ENCODE peak calls at places on chromosomes 11 and 22, in nine cellular contexts. Q is AG04450, G is RWPE2, N is BJ, I is bronchial epithelial cell, S is Panc1, K is ovary, T is SK-N-SH, L is cardiac muscle cell. U is an unnamed sample.

GRCh38 chr11:45894555-45895247 is 9.2 kb downstream of the MAPK8IP1 start:
- DNase-seq in Q (no peak), G (no peak), N (no peak), I (no peak), S (no peak), K (no peak), T (peak; percentile 14), L (no peak), U (no peak)

GRCh38 chr11:33945481-33946268 is 53.8 kb upstream of the LMO2 start:
- DNase-seq in Q (no peak), G (no peak), N (no peak), I (no peak), S (no peak), K (no peak), T (no peak), L (peak; percentile 46), U (no peak)

GRCh38 chr22:28043269-28043668 is 124.2 kb upstream of the PITPNB start:
- DNase-seq in Q (no peak), G (no peak), N (no peak), I (no peak), S (no peak), K (no peak), T (peak; percentile 52), L (peak; percentile 69), U (no peak)

GRCh38 chr11:88552377-88553029 is 215.0 kb upstream of the CTSC start:
- DNase-seq in Q (no peak), G (no peak), N (no peak), I (peak; percentile 44), S (no peak), K (no peak), T (peak; percentile 23), L (peak; percentile 72), U (no peak)

GRCh38 chr11:66126808-66127555 is 56.9 kb downstream of the PACS1 start:
- DNase-seq in Q (no peak), G (no peak), N (peak; percentile 20), I (peak; percentile 96), S (no peak), K (peak; percentile 39), T (no peak), L (peak; percentile 54), U (peak; percentile 50)

GRCh38 chr11:128244896-128245295 is 342.5 kb downstream of the ETS1 start:
- DNase-seq in Q (no peak), G (no peak), N (no peak), I (peak; percentile 71), S (no peak), K (no peak), T (no peak), L (no peak), U (no peak)

GRCh38 chr22:48268771-48269552 is 1506.5 kb downstream of the TBC1D22A start:
- DNase-seq in Q (no peak), G (no peak), N (no peak), I (no peak), S (no peak), K (no peak), T (no peak), L (no peak), U (no peak)

GRCh38 chr11:27507561-27508322 is 1.2 kb upstream of the LIN7C start:
- DNase-seq in Q (no peak), G (no peak), N (no peak), I (no peak), S (no peak), K (no peak), T (no peak), L (no peak), U (no peak)

GRCh38 chr22:45628508-45628907 is 43.1 kb upstream of the ATXN10 start:
- DNase-seq in Q (no peak), G (no peak), N (no peak), I (no peak), S (no peak), K (no peak), T (no peak), L (peak; percentile 32), U (no peak)
- H3K27me3 ChIP-seq in Q (peaks cover 33% of the 10 kb centered on the region), G (no peaks in the 10 kb centered on the region), N (peaks cover 5% of the 10 kb centered on the region), I (peaks cover 3% of the 10 kb centered on the region), S (no peaks in the 10 kb centered on the region), K (no peaks in the 10 kb centered on the region), T (no peaks in the 10 kb centered on the region), L (peaks cover 69% of the 10 kb centered on the region), U (no peaks in the 10 kb centered on the region)

GRCh38 chr11:61580292-61580888 is 486 bp downstream of the SYT7 start:
- DNase-seq in Q (no peak), G (no peak), N (no peak), I (no peak), S (no peak), K (peak; percentile 42), T (no peak), L (no peak), U (no peak)

GRCh38 chr11:61575886-61576516 is 4.9 kb downstream of the SYT7 start:
- DNase-seq in Q (no peak), G (no peak), N (no peak), I (no peak), S (no peak), K (no peak), T (no peak), L (no peak), U (no peak)

GRCh38 chr11:61578819-61579218 is 2.1 kb downstream of the SYT7 start:
- DNase-seq in Q (no peak), G (no peak), N (no peak), I (no peak), S (no peak), K (no peak), T (no peak), L (no peak), U (no peak)

GRCh38 chr11:61579398-61580291 is 1.2 kb downstream of the SYT7 start:
- DNase-seq in Q (no peak), G (no peak), N (no peak), I (no peak), S (no peak), K (no peak), T (no peak), L (no peak), U (no peak)

DNA sequence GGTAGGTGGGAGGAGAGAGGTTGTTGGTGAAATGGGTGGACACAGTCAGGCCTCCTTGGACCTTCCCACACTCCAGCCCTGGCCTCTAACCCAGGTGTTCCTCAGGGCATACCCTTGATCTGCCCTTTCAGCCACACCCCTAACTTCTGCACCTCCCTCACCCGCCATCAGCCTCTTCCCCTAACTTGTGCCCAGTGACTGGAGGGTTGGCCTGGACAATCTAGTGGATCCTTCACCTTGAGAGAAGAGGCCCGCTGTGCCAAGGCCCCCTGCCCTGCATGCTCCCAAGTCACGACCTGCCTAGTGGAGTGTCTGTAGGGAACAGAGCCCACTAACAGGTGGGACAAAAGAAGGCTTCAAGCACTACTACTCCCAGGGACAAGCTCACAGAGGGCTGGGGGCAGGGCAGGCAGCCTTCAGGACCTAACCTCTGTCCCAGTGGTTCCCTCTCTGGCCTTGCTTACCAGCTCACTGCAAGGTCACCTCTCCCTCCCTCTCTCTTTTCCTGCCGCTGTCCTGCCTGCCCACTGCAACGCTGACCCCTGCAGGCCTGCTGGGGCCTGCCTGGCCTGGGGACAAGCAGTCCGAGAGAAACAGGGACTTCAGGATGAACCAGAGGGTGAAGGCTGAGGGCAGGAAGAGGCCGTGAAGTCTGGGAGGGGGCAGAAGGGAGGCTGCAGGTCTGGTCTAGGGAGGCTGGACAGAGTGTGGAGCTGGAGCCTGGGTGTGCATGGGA is 3.3 kb downstream of the SYT7 start:
- DNase-seq in Q (no peak), G (no peak), N (no peak), I (no peak), S (no peak), K (no peak), T (peak; percentile 84), L (peak; percentile 84), U (no peak)
- TF ChIP-seq CTCF in Q (peak; percentile 44), G (no peak), N (peak; percentile 21), I (no peak), S (no peak), K (no peak), T (peak; percentile 39), L (peak; percentile 26), U (peak; percentile 28)

GRCh38 chr11:64852804-64853520 is 8.5 kb upstream of the CDC42BPG start:
- DNase-seq in Q (no peak), G (no peak), N (no peak), I (no peak), S (no peak), K (no peak), T (no peak), L (no peak), U (no peak)

GRCh38 chr11:64853709-64854108 is 9.3 kb upstream of the CDC42BPG start:
- DNase-seq in Q (no peak), G (no peak), N (no peak), I (no peak), S (no peak), K (no peak), T (no peak), L (no peak), U (no peak)

GRCh38 chr11:64855596-64856304 is 11.3 kb upstream of the CDC42BPG start:
- DNase-seq in Q (no peak), G (no peak), N (no peak), I (no peak), S (no peak), K (no peak), T (no peak), L (no peak), U (no peak)

GRCh38 chr11:64854534-64855502 is 10.4 kb upstream of the CDC42BPG start:
- DNase-seq in Q (peak; percentile 60), G (peak; percentile 97), N (no peak), I (peak; percentile 92), S (peak; percentile 95), K (peak; percentile 61), T (no peak), L (no peak), U (peak; percentile 74)

DNA sequence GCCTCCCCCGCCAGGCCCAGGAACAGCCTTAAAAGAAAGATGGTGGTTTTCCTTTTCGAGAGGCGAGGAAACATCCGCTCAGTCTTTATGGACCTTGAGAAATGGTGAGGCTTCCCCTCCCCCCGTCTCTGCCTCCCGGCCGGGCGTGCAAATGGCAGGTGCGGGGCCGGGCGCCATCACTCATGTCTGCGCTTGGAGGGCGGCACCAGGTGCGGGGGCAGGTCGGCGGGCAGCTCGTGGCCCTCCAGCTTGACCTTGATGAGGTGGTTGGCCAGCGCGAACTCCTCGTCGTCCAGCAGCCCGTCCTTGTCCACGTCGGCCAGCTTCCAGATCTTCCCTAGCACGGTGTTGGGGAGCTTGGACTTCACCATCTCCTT is 9.7 kb upstream of the CDC42BPG start:
- DNase-seq in Q (no peak), G (no peak), N (no peak), I (no peak), S (no peak), K (no peak), T (no peak), L (no peak), U (no peak)
- H3K4me3 ChIP-seq in Q (no peak overlapping the region), G (no peak overlapping the region), N (no peak overlapping the region), I (no peak overlapping the region), S (no peak overlapping the region), K (no peak overlapping the region), T (no peak overlapping the region), L (no peak overlapping the region), U (no peak overlapping the region)

DNA sequence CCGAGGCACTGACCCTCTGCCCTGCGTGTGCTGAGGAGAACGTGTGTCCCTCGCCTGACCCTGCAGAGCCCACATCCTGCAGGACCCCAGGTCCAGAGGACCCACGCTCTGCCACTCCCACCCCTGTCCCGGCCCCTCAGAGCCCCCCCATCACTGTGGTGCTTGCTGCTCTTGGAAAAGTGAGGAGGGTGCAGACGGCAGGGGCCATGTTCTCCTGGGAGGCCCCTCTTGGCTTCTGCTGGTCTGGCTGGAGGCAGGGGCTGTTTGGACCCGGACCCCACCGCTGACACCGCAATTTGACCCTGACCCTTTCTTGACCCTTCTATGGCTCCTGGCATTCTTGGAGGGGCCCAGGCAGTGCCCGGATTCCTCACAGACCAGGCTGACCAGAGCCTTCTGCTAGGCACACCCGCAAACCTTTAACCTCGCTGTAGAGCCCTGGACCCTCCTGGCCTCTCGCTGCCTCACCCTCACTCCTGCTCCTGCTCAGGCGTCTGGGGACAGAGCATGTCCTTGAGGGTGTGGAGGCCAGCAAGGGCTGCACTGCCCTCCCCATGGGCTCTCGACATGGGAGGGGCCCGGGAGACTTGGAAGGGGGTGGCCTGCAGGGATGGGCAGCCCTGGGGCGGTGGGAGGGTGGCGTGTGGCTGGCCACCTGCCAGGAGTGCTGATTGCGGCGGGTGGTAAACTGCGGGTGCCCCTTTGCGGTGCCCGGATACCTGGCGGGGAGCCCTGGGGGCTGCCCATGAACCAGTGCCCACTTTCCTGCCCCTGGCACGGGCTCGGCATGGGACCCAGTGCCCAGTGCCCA is 37.0 kb upstream of the MUC5AC start:
- DNase-seq in Q (no peak), G (no peak), N (no peak), I (no peak), S (no peak), K (no peak), T (peak; percentile 23), L (no peak), U (no peak)
- H3K27me3 ChIP-seq in Q (peaks cover 18% of the 10 kb centered on the region), G (peaks cover 3% of the 10 kb centered on the region), N (peaks cover 4% of the 10 kb centered on the region), I (no peaks in the 10 kb centered on the region), S (no peaks in the 10 kb centered on the region), K (no peaks in the 10 kb centered on the region), T (no peaks in the 10 kb centered on the region), L (peaks cover 3% of the 10 kb centered on the region), U (peaks cover 4% of the 10 kb centered on the region)

U was measured in kidney epithelial cell.